ENCODE peak calls at places on chromosomes 3 and 15, in seven cellular contexts. Y is RWPE1, D is GM12865, M is PC-9, V is AG09319, H is GM13976, A is neural progenitor cell. Z is an unnamed sample.

GRCh38 chr15:62389887-62390792 is 225.1 kb upstream of the C2CD4B start:
- DNase-seq in H (peak), V (peak), M (peak), A (peak), Y (peak), D (peak), Z (peak)

GRCh38 chr15:39127925-39128617 is 452.8 kb upstream of the THBS1 start:
- DNase-seq in M (peak), D (no peak), H (no peak), Y (peak), V (peak), A (peak), Z (no peak)

GRCh38 chr3:102354818-102355515 is 79.8 kb upstream of the ZPLD1 start:
- DNase-seq in H (no peak), A (no peak), M (peak), V (no peak), D (no peak), Y (peak), Z (no peak)

GRCh38 chr3:4680881-4681300 is 187.7 kb downstream of the ITPR1 start:
- DNase-seq in A (no peak), V (no peak), M (no peak), H (no peak), D (no peak), Y (no peak), Z (no peak)

GRCh38 chr3:134008630-134009156 is 21.0 kb downstream of the SLCO2A1 start:
- DNase-seq in D (no peak), M (peak), H (no peak), Y (peak), A (no peak), V (no peak), Z (no peak)

GRCh38 chr3:171876651-171877272 is 33.6 kb downstream of the TMEM212 start:
- DNase-seq in Y (peak), D (peak), V (peak), H (no peak), A (no peak), M (no peak), Z (no peak)

GRCh38 chr15:36658905-36659304 is 79.5 kb downstream of the CDIN1 start:
- DNase-seq in D (no peak), H (no peak), Y (no peak), V (no peak), A (no peak), M (no peak), Z (no peak)

GRCh38 chr3:38582316-38582715 is 67.2 kb downstream of the SCN5A start:
- DNase-seq in V (no peak), A (no peak), M (no peak), Y (no peak), H (no peak), D (no peak), Z (no peak)

GRCh38 chr15:36313881-36314280 is 265.5 kb upstream of the CDIN1 start:
- DNase-seq in M (no peak), D (no peak), Y (no peak), H (no peak), A (no peak), V (no peak), Z (no peak)

GRCh38 chr3:129612350-129613204 is 6.1 kb upstream of the PLXND1 start:
- DNase-seq in D (no peak), H (no peak), Y (no peak), M (no peak), V (no peak), A (no peak), Z (no peak)

GRCh38 chr3:19213608-19214220 is 65.4 kb downstream of the KCNH8 start:
- DNase-seq in V (no peak), A (peak), H (no peak), Y (no peak), D (peak), M (no peak), Z (no peak)

GRCh38 chr3:13238687-13239466 is 165.6 kb upstream of the IQSEC1 start:
- DNase-seq in M (no peak), Y (no peak), A (no peak), H (no peak), V (no peak), D (no peak), Z (no peak)

GRCh38 chr15:70077436-70077835 is 20.3 kb downstream of the TLE3 start:
- DNase-seq in A (no peak), M (no peak), H (no peak), Y (no peak), V (no peak), D (no peak), Z (no peak)

GRCh38 chr15:39583586-39584265 is 2.8 kb downstream of the THBS1 start:
- DNase-seq in M (no peak), A (peak), V (peak), H (peak), D (peak), Y (peak), Z (peak)

GRCh38 chr3:99114565-99115291 is 213.2 kb upstream of the DCBLD2 start:
- DNase-seq in D (peak), A (peak), V (no peak), H (no peak), M (peak), Y (peak), Z (peak)

GRCh38 chr3:80233576-80233975 is 465.8 kb upstream of the ROBO1 start:
- DNase-seq in H (no peak), Y (no peak), D (no peak), A (no peak), V (no peak), M (no peak), Z (no peak)

GRCh38 chr3:106121491-106122289 is 252.9 kb upstream of the CBLB start:
- DNase-seq in V (no peak), D (no peak), H (no peak), Y (no peak), A (no peak), M (no peak), Z (no peak)

GRCh38 chr3:139846729-139847128 is 88.3 kb upstream of the CLSTN2 start:
- DNase-seq in A (no peak), D (peak), H (no peak), M (no peak), V (no peak), Y (no peak), Z (no peak)

GRCh38 chr3:156811092-156811862 is 14.9 kb upstream of the LEKR1 start:
- DNase-seq in M (no peak), H (no peak), V (peak), Y (peak), A (no peak), D (no peak), Z (no peak)

GRCh38 chr3:139588450-139588849 is 48.9 kb upstream of the RBP1 start:
- DNase-seq in V (no peak), M (no peak), Y (no peak), A (peak), D (no peak), H (no peak), Z (no peak)

GRCh38 chr15:85479071-85479647 is 98.8 kb downstream of the AKAP13 start:
- DNase-seq in D (no peak), M (peak), Y (peak), A (no peak), H (no peak), V (no peak), Z (no peak)

GRCh38 chr15:31488437-31489204 is 162.0 kb downstream of the KLF13 start:
- DNase-seq in A (peak), M (peak), D (peak), Y (peak), V (peak), H (peak), Z (peak)

GRCh38 chr3:4741404-4742307 is 237.6 kb upstream of the BHLHE40 start:
- DNase-seq in M (peak), Y (peak), V (peak), D (no peak), H (no peak), A (no peak), Z (no peak)

GRCh38 chr15:47688573-47689086 is 28.7 kb upstream of the SEMA6D start:
- DNase-seq in Y (peak), V (peak), D (no peak), H (no peak), A (no peak), M (no peak), Z (no peak)

GRCh38 chr15:96356494-96357455 is 26.3 kb downstream of the NR2F2 start:
- DNase-seq in A (peak), H (peak), V (no peak), D (peak), M (peak), Y (peak), Z (peak)

GRCh38 chr3:27960133-27960532 is 238.0 kb upstream of the EOMES start:
- DNase-seq in V (peak), H (no peak), M (no peak), A (no peak), D (no peak), Y (peak), Z (no peak)

GRCh38 chr3:142802891-142803290 is 79.1 kb downstream of the TRPC1 start:
- DNase-seq in H (no peak), M (no peak), Y (no peak), A (no peak), D (no peak), V (no peak), Z (no peak)

GRCh38 chr3:149575213-149575961 is 82.4 kb downstream of the WWTR1 start:
- DNase-seq in D (peak), V (peak), A (peak), Y (peak), M (no peak), H (no peak), Z (no peak)

GRCh38 chr3:9769426-9770275 is at the start of gene CAMK1:
- DNase-seq in H (peak), D (peak), V (peak), Y (peak), A (peak), M (peak), Z (peak)

GRCh38 chr3:25181096-25181495 is 247.0 kb upstream of the RARB start:
- DNase-seq in M (no peak), V (no peak), D (no peak), A (no peak), Y (no peak), H (no peak), Z (no peak)

GRCh38 chr3:109081746-109082510 is 36.0 kb downstream of the MORC1 start:
- DNase-seq in M (peak), Y (peak), D (peak), A (peak), V (no peak), H (peak), Z (peak)

DNA sequence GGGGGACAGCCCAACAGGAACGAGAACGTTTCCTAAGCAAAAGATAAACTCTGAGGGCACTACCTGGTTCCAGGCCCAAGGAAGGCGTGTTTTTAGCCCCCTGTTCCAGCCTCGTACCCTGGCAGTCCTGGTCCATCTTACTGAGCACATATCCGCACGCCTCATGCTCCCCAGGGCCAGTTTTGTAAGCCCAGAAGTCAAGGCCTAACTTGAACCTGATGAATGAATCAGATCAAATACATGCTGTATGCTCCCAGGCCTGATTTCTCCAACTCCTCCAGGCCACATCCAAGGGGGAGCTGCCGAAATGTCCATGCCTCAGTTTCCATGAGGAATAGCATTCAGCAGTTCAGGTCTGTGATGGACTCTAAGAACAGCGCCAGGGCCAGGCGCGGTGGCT is 14.3 kb upstream of the DOCK3 start:
- DNase-seq in M (no peak), H (no peak), A (no peak), V (no peak), D (no peak), Y (no peak), Z (no peak)
- TF ChIP-seq CTCF in M (no peak), H (no peak), A (no peak), V (no peak), D (no peak), Y (no peak), Z (no peak)

DNA sequence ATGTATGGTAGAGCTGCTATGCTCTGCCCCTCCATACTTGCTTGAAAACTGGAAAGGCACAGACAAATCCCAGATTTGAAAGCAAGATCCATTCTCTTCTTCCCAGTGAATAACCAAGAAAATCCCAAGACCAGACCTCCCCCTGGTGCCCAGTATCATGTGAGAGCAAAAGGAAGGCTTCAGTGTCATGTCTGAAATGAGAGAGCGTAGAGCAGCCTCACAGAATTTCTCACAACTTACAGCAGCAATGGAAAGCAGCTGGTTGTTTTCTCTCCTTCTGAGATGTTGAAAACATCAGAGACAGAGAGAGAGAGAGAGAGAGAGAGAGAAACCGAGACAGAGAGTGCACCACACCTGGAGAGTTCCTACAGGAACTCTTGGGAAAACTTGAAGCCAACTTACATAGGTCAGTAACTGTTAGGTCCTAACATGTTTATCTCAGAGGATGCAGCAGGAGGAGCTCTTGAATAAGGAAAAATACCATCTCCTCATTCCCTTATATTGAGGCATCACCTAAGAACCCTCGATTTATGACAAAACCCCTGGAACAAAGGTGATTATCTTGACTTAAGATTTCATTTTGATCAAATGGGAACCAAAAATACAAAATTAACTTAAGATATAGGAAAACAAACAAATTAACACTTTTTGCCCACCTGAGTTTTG is 273.3 kb downstream of the NSUN3 start:
- DNase-seq in H (no peak), D (peak), M (no peak), Y (peak), V (peak), A (peak), Z (peak)
- TF ChIP-seq CTCF in H (peak), D (no peak), M (peak), Y (peak), V (peak), A (peak), Z (no peak)

GRCh38 chr3:163916596-163917560 is 1161.4 kb downstream of the SI start:
- DNase-seq in A (peak), M (no peak), H (no peak), V (no peak), D (no peak), Y (no peak), Z (no peak)
- TF ChIP-seq CTCF in A (peak), M (peak), H (no peak), V (no peak), D (no peak), Y (no peak), Z (no peak)

DNA sequence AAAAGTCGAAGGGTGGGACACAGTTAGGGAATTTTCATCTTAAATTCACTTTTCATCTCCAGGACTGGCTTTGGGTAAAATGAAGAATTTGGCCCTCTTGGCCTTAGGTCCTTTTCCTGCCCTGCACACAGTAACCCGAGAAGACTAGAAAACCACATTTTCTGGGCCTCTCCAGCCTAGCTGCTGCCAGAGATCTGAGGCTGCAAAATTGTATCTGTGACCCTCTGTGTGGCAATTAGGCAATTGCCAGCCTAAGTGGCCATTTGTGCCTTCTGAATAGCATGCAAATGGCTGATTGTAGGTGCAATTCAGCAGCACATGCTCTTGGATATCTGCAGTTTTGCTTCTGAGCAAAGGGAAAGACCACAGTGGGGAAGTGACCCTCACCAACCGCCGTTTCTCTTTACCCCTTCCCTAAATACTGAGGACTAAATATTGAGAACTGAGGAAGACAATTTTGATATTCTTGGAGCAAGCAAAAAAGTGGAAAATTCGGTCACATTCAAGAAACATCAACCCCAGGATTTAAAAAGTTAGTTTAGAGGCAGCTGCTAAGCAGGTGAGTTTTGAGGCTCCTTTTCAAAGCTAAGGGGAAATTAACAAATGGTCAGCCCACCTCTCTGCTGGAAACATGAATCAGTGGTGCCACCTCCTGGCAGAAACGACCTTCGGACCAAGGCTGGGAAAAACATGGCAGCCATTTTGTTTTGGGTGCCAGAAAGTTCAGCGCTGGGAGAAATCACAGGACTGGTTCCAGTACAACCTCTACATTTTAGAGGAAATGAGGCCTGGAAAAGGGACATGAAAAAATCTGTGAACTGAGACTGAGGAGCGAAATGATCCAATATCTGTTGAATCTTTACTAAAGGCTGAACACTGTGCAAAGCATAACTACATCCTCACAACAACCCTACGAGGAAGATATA is 56.6 kb upstream of the PRTG start:
- DNase-seq in M (peak), D (peak), H (peak), V (no peak), Y (peak), A (peak), Z (peak)
- TF ChIP-seq CTCF in M (peak), D (peak), H (peak), V (peak), Y (no peak), A (peak), Z (peak)

GRCh38 chr15:65083262-65083701 is 6.7 kb downstream of the KBTBD13 start:
- DNase-seq in V (no peak), Y (no peak), D (no peak), M (no peak), A (peak), H (no peak), Z (no peak)
- TF ChIP-seq CTCF in V (peak), Y (no peak), D (no peak), M (no peak), A (peak), H (no peak), Z (no peak)

DNA sequence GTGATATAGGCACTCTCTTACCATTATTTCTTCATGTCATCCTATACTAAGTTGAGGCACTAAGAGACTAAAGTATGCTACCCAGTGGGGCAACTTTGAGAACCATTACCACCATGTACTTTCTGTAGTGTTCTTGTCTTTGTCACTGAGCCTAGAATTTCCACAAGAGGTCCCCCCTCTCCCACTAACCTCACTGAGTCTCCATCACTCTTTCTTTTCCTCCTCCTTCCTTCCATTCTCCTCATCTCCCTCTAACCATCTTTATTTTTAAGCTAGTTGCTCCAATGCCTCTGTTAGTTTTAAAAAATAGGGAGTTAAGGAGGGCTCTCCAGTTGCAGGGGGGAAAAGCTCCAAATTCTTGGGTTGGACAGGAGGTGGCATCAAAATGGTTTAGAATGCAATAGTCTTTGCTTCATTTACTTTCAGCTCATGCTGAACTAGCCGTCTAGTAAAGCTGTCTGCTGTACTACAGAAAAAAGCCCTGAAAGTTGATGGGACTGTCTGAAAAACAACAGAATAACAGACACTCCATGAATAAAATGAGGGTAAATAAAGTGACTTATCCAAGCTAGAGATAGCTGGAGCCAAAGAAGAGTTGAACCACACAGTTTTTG is 85.1 kb upstream of the MYRIP start:
- DNase-seq in H (no peak), Y (no peak), D (no peak), V (no peak), M (no peak), A (no peak), Z (no peak)
- TF ChIP-seq CTCF in H (no peak), Y (no peak), D (no peak), V (peak), M (no peak), A (peak), Z (no peak)

DNA sequence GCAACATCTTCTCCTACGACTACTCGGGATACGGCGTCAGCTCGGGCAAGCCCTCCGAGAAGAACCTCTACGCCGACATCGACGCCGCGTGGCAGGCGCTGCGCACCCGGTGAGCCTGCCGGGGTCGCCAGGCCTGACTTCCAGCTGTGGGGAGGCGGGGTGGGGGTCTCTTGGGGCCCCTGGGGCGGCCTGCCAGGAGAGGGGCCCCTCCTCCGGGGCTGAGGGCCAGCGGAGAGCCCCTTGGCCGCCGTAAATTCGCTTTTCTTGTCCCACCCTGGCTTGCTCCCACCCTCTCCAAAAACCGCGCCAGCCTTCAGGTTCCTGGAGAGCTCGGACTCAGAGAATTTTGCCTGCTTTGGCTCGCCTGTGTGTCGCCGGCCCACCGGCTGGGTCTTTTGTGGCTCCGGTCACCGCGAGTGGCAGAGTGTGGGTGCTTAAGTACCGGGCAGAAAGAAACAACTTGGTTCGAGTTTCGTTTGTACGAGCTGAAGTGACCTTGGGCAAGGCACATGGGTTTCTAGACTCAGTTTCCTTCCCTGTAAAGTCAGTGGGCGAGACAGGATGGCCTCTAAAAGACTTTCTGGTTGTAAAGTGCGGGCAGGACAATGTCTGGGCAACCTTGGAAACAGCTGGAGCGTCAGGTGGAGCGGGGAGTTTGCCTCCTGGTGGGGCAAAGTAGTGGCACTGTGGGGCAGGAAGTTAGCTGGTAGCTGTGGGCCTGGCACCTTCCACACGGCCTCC is 971 bp downstream of the ABHD17C start:
- DNase-seq in A (peak), M (peak), H (no peak), V (no peak), Y (peak), D (peak), Z (no peak)
- TF ChIP-seq CTCF in A (no peak), M (peak), H (no peak), V (peak), Y (no peak), D (no peak), Z (no peak)